ENCODE peak calls at places on chromosomes 2 and 18, in six cellular contexts. One of them, this sample, is unnamed.

GRCh38 chr2:43998263-43998662 is 2.5 kb upstream of the LRPPRC start:
- DNase-seq in astrocyte of the spinal cord: no peak
- DNase-seq in adrenal gland: no peak
- DNase-seq in neural progenitor cell: no peak
- DNase-seq in psoas muscle: no peak
- DNase-seq in heart left ventricle: no peak
- DNase-seq in this sample: no peak

GRCh38 chr18:53991202-53991601 is 233.3 kb downstream of the MBD2 start:
- DNase-seq in neural progenitor cell: no peak
- DNase-seq in adrenal gland: no peak
- DNase-seq in heart left ventricle: no peak
- DNase-seq in psoas muscle: no peak
- DNase-seq in astrocyte of the spinal cord: peak; percentile 81
- DNase-seq in this sample: no peak

GRCh38 chr2:11270891-11271290 is 73.5 kb downstream of the ROCK2 start:
- DNase-seq in astrocyte of the spinal cord: peak; percentile 60
- DNase-seq in neural progenitor cell: no peak
- DNase-seq in adrenal gland: no peak
- DNase-seq in heart left ventricle: no peak
- DNase-seq in psoas muscle: no peak
- DNase-seq in this sample: peak; percentile 39

GRCh38 chr2:71672640-71673401 is 219.5 kb downstream of the DYSF start:
- DNase-seq in psoas muscle: no peak
- DNase-seq in adrenal gland: no peak
- DNase-seq in heart left ventricle: peak; percentile 16
- DNase-seq in astrocyte of the spinal cord: no peak
- DNase-seq in neural progenitor cell: no peak
- DNase-seq in this sample: no peak

GRCh38 chr2:187358531-187358930 is 89.5 kb downstream of the CALCRL start:
- DNase-seq in neural progenitor cell: peak; percentile 3
- DNase-seq in astrocyte of the spinal cord: no peak
- DNase-seq in heart left ventricle: no peak
- DNase-seq in adrenal gland: no peak
- DNase-seq in psoas muscle: no peak
- DNase-seq in this sample: no peak

GRCh38 chr2:72572501-72572900 is 253.3 kb downstream of the EXOC6B start:
- DNase-seq in neural progenitor cell: no peak
- DNase-seq in psoas muscle: no peak
- DNase-seq in heart left ventricle: no peak
- DNase-seq in astrocyte of the spinal cord: peak; percentile 58
- DNase-seq in adrenal gland: no peak
- DNase-seq in this sample: no peak

GRCh38 chr2:202019689-202020450 is 13.8 kb upstream of the FZD7 start:
- DNase-seq in psoas muscle: peak; percentile 67
- DNase-seq in astrocyte of the spinal cord: no peak
- DNase-seq in heart left ventricle: peak; percentile 49
- DNase-seq in neural progenitor cell: no peak
- DNase-seq in adrenal gland: no peak
- DNase-seq in this sample: no peak

GRCh38 chr2:54602736-54603322 is 120.6 kb upstream of the EML6 start:
- DNase-seq in adrenal gland: no peak
- DNase-seq in neural progenitor cell: no peak
- DNase-seq in heart left ventricle: no peak
- DNase-seq in astrocyte of the spinal cord: no peak
- DNase-seq in psoas muscle: no peak
- DNase-seq in this sample: no peak

GRCh38 chr18:10898417-10898974 is 250.9 kb downstream of the PIEZO2 start:
- DNase-seq in adrenal gland: no peak
- DNase-seq in psoas muscle: no peak
- DNase-seq in heart left ventricle: no peak
- DNase-seq in astrocyte of the spinal cord: no peak
- DNase-seq in neural progenitor cell: no peak
- DNase-seq in this sample: no peak

GRCh38 chr2:42971947-42972736 is 179.8 kb upstream of the HAAO start:
- DNase-seq in heart left ventricle: no peak
- DNase-seq in adrenal gland: no peak
- DNase-seq in neural progenitor cell: no peak
- DNase-seq in astrocyte of the spinal cord: no peak
- DNase-seq in psoas muscle: no peak
- DNase-seq in this sample: no peak

GRCh38 chr18:623760-624620 is 27.2 kb downstream of the CLUL1 start:
- DNase-seq in astrocyte of the spinal cord: peak; percentile 72
- DNase-seq in psoas muscle: peak; percentile 61
- DNase-seq in heart left ventricle: peak; percentile 67
- DNase-seq in adrenal gland: peak; percentile 75
- DNase-seq in neural progenitor cell: peak; percentile 80
- DNase-seq in this sample: peak; percentile 85

GRCh38 chr2:120109186-120110061 is 96.5 kb downstream of the EPB41L5 start:
- DNase-seq in astrocyte of the spinal cord: peak; percentile 58
- DNase-seq in psoas muscle: no peak
- DNase-seq in heart left ventricle: no peak
- DNase-seq in adrenal gland: no peak
- DNase-seq in neural progenitor cell: no peak
- DNase-seq in this sample: no peak

GRCh38 chr18:48954837-48955527 is 4.2 kb upstream of the SMAD7 start:
- DNase-seq in adrenal gland: no peak
- DNase-seq in heart left ventricle: no peak
- DNase-seq in psoas muscle: peak; percentile 71
- DNase-seq in astrocyte of the spinal cord: no peak
- DNase-seq in neural progenitor cell: no peak
- DNase-seq in this sample: no peak

GRCh38 chr2:6072757-6073156 is 380.6 kb downstream of the SOX11 start:
- DNase-seq in heart left ventricle: no peak
- DNase-seq in astrocyte of the spinal cord: no peak
- DNase-seq in adrenal gland: no peak
- DNase-seq in psoas muscle: no peak
- DNase-seq in neural progenitor cell: peak; percentile 62
- DNase-seq in this sample: no peak

GRCh38 chr2:29920631-29921559 is 491 bp downstream of the ALK start:
- DNase-seq in neural progenitor cell: peak; percentile 37
- DNase-seq in adrenal gland: peak; percentile 20
- DNase-seq in astrocyte of the spinal cord: peak; percentile 3
- DNase-seq in heart left ventricle: no peak
- DNase-seq in psoas muscle: no peak
- DNase-seq in this sample: peak; percentile 9

GRCh38 chr2:10094271-10094814 is 14.1 kb upstream of the CYS1 start:
- DNase-seq in heart left ventricle: no peak
- DNase-seq in psoas muscle: no peak
- DNase-seq in neural progenitor cell: peak; percentile 89
- DNase-seq in adrenal gland: no peak
- DNase-seq in astrocyte of the spinal cord: no peak
- DNase-seq in this sample: no peak

GRCh38 chr2:128236491-128237035 is 82.1 kb downstream of the HS6ST1 start:
- DNase-seq in astrocyte of the spinal cord: peak; percentile 83
- DNase-seq in psoas muscle: peak; percentile 42
- DNase-seq in neural progenitor cell: no peak
- DNase-seq in heart left ventricle: no peak
- DNase-seq in adrenal gland: peak; percentile 65
- DNase-seq in this sample: no peak

GRCh38 chr2:222964632-222965031 is 87.4 kb upstream of the KCNE4 start:
- DNase-seq in astrocyte of the spinal cord: no peak
- DNase-seq in neural progenitor cell: no peak
- DNase-seq in heart left ventricle: no peak
- DNase-seq in psoas muscle: no peak
- DNase-seq in adrenal gland: no peak
- DNase-seq in this sample: no peak

GRCh38 chr2:222960126-222960525 is 91.9 kb upstream of the KCNE4 start:
- DNase-seq in heart left ventricle: no peak
- DNase-seq in astrocyte of the spinal cord: no peak
- DNase-seq in neural progenitor cell: no peak
- DNase-seq in adrenal gland: no peak
- DNase-seq in psoas muscle: no peak
- DNase-seq in this sample: peak; percentile 15

GRCh38 chr2:222959358-222959757 is 92.6 kb upstream of the KCNE4 start:
- DNase-seq in astrocyte of the spinal cord: peak; percentile 85
- DNase-seq in adrenal gland: no peak
- DNase-seq in neural progenitor cell: peak; percentile 20
- DNase-seq in heart left ventricle: no peak
- DNase-seq in psoas muscle: no peak
- DNase-seq in this sample: no peak
- TF ChIP-seq CTCF in astrocyte of the spinal cord: peak; percentile 59
- TF ChIP-seq CTCF in adrenal gland: no peak
- TF ChIP-seq CTCF in neural progenitor cell: no peak
- TF ChIP-seq CTCF in heart left ventricle: no peak
- TF ChIP-seq CTCF in psoas muscle: no peak
- TF ChIP-seq CTCF in this sample: no peak

GRCh38 chr2:3001595-3002184 is 375.9 kb downstream of the EIPR1 start:
- DNase-seq in heart left ventricle: no peak
- DNase-seq in astrocyte of the spinal cord: no peak
- DNase-seq in adrenal gland: peak; percentile 51
- DNase-seq in neural progenitor cell: peak; percentile 21
- DNase-seq in psoas muscle: no peak
- DNase-seq in this sample: no peak
- TF ChIP-seq CTCF in heart left ventricle: peak; percentile 55
- TF ChIP-seq CTCF in astrocyte of the spinal cord: no peak
- TF ChIP-seq CTCF in adrenal gland: peak; percentile 47
- TF ChIP-seq CTCF in neural progenitor cell: peak; percentile 16
- TF ChIP-seq CTCF in psoas muscle: peak; percentile 24
- TF ChIP-seq CTCF in this sample: no peak

GRCh38 chr18:72530622-72531021 is 13.5 kb downstream of the CBLN2 start:
- DNase-seq in psoas muscle: no peak
- DNase-seq in heart left ventricle: no peak
- DNase-seq in astrocyte of the spinal cord: peak; percentile 11
- DNase-seq in neural progenitor cell: peak; percentile 7
- DNase-seq in adrenal gland: no peak
- DNase-seq in this sample: no peak
- TF ChIP-seq CTCF in psoas muscle: no peak
- TF ChIP-seq CTCF in heart left ventricle: no peak
- TF ChIP-seq CTCF in astrocyte of the spinal cord: no peak
- TF ChIP-seq CTCF in neural progenitor cell: peak; percentile 45
- TF ChIP-seq CTCF in adrenal gland: no peak
- TF ChIP-seq CTCF in this sample: no peak

GRCh38 chr2:173400760-173401159 is 46.1 kb downstream of the CDCA7 start:
- DNase-seq in neural progenitor cell: peak; percentile 34
- DNase-seq in adrenal gland: no peak
- DNase-seq in astrocyte of the spinal cord: no peak
- DNase-seq in psoas muscle: no peak
- DNase-seq in heart left ventricle: no peak
- DNase-seq in this sample: peak; percentile 15
- TF ChIP-seq CTCF in neural progenitor cell: peak; percentile 29
- TF ChIP-seq CTCF in adrenal gland: no peak
- TF ChIP-seq CTCF in astrocyte of the spinal cord: peak; percentile 18
- TF ChIP-seq CTCF in psoas muscle: no peak
- TF ChIP-seq CTCF in heart left ventricle: peak; percentile 19
- TF ChIP-seq CTCF in this sample: peak; percentile 38

GRCh38 chr2:1183300-1183699 is 230.0 kb upstream of the TPO start:
- DNase-seq in astrocyte of the spinal cord: no peak
- DNase-seq in heart left ventricle: no peak
- DNase-seq in psoas muscle: no peak
- DNase-seq in adrenal gland: no peak
- DNase-seq in neural progenitor cell: no peak
- DNase-seq in this sample: no peak
- TF ChIP-seq CTCF in astrocyte of the spinal cord: no peak
- TF ChIP-seq CTCF in heart left ventricle: no peak
- TF ChIP-seq CTCF in psoas muscle: no peak
- TF ChIP-seq CTCF in adrenal gland: no peak
- TF ChIP-seq CTCF in neural progenitor cell: no peak
- TF ChIP-seq CTCF in this sample: no peak

GRCh38 chr18:78146136-78146535 is 833.5 kb upstream of the SALL3 start:
- DNase-seq in adrenal gland: no peak
- DNase-seq in heart left ventricle: no peak
- DNase-seq in astrocyte of the spinal cord: no peak
- DNase-seq in neural progenitor cell: no peak
- DNase-seq in psoas muscle: no peak
- DNase-seq in this sample: no peak
- TF ChIP-seq CTCF in adrenal gland: no peak
- TF ChIP-seq CTCF in heart left ventricle: no peak
- TF ChIP-seq CTCF in astrocyte of the spinal cord: no peak
- TF ChIP-seq CTCF in neural progenitor cell: no peak
- TF ChIP-seq CTCF in psoas muscle: no peak
- TF ChIP-seq CTCF in this sample: no peak

GRCh38 chr2:132403176-132403575 is 13.4 kb upstream of the GPR39 start:
- DNase-seq in neural progenitor cell: no peak
- DNase-seq in astrocyte of the spinal cord: no peak
- DNase-seq in heart left ventricle: no peak
- DNase-seq in adrenal gland: no peak
- DNase-seq in psoas muscle: no peak
- DNase-seq in this sample: no peak

GRCh38 chr2:132400901-132401240 is 15.7 kb upstream of the GPR39 start:
- DNase-seq in neural progenitor cell: no peak
- DNase-seq in adrenal gland: no peak
- DNase-seq in heart left ventricle: no peak
- DNase-seq in psoas muscle: no peak
- DNase-seq in astrocyte of the spinal cord: no peak
- DNase-seq in this sample: no peak

GRCh38 chr2:132404056-132404455 is 12.5 kb upstream of the GPR39 start:
- DNase-seq in psoas muscle: no peak
- DNase-seq in adrenal gland: no peak
- DNase-seq in neural progenitor cell: peak; percentile 69
- DNase-seq in astrocyte of the spinal cord: no peak
- DNase-seq in heart left ventricle: no peak
- DNase-seq in this sample: no peak

GRCh38 chr2:132401326-132401725 is 15.3 kb upstream of the GPR39 start:
- DNase-seq in astrocyte of the spinal cord: no peak
- DNase-seq in adrenal gland: no peak
- DNase-seq in heart left ventricle: no peak
- DNase-seq in psoas muscle: no peak
- DNase-seq in neural progenitor cell: no peak
- DNase-seq in this sample: no peak

DNA sequence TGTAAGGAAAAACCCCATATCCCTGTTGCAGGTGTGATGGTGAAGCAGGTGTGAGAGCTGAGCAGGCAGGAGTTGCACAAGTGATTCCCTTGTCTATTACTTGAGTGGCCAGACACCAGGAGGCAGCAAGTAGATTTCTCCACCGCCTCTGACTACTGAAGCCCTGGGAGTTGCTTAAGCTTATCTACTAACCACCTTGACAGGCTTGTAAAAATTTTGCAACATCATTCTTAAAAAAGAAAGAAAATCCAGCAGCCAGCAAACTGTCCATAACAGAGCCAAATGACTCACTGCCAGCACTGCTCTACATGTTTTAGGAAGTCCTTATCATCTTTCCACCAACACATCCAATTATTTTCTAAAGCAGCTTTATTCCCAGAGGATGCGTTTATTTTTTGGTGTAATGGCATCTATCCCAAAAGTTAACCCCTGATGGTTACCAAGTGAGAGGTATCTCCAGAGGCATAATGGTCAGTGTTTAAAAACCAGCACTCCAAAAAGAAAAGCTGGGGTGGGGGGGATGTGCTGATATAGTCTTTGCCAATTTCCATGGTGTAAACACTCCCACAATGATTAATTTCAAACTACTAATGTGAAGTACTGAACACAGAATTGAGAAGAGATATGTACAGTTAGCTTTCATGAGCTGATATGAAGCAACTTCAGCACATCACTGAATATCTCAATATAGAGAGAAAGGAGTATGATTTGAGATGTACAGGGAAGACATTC is 16.3 kb upstream of the GPR39 start:
- DNase-seq in adrenal gland: peak; percentile 29
- DNase-seq in heart left ventricle: no peak
- DNase-seq in astrocyte of the spinal cord: no peak
- DNase-seq in psoas muscle: no peak
- DNase-seq in neural progenitor cell: no peak
- DNase-seq in this sample: no peak
- TF ChIP-seq CTCF in adrenal gland: no peak
- TF ChIP-seq CTCF in heart left ventricle: no peak
- TF ChIP-seq CTCF in astrocyte of the spinal cord: no peak
- TF ChIP-seq CTCF in psoas muscle: no peak
- TF ChIP-seq CTCF in neural progenitor cell: no peak
- TF ChIP-seq CTCF in this sample: no peak

This sample was measured in activated CD8-positive, alpha-beta T cell treated with anti-CD3 and anti-CD28 coated beads for 36 hours.